ENCODE peak calls at places on chromosomes 13 and 19, in eight cellular contexts. One of them, this sample, is unnamed.

GRCh38 chr19:35059006-35059798 is 17.7 kb downstream of the HPN start:
- DNase-seq in lower lobe of right lung: peak; percentile 44
- DNase-seq in mucosa of descending colon: no peak
- DNase-seq in CD8-positive, alpha-beta T cell: no peak
- DNase-seq in GM13977: no peak
- DNase-seq in GM20000: no peak
- DNase-seq in WERI-Rb-1: no peak
- DNase-seq in brain microvascular endothelial cell: no peak
- DNase-seq in this sample: no peak

GRCh38 chr19:16285769-16286564 is 38.7 kb upstream of the KLF2 start:
- DNase-seq in lower lobe of right lung: peak; percentile 53
- DNase-seq in mucosa of descending colon: no peak
- DNase-seq in CD8-positive, alpha-beta T cell: no peak
- DNase-seq in GM13977: no peak
- DNase-seq in GM20000: no peak
- DNase-seq in WERI-Rb-1: no peak
- DNase-seq in brain microvascular endothelial cell: no peak
- DNase-seq in this sample: no peak

GRCh38 chr19:51501594-51502263 is at the start of gene SIGLEC12:
- DNase-seq in lower lobe of right lung: peak; percentile 71
- DNase-seq in mucosa of descending colon: no peak
- DNase-seq in CD8-positive, alpha-beta T cell: no peak
- DNase-seq in GM13977: no peak
- DNase-seq in GM20000: no peak
- DNase-seq in WERI-Rb-1: no peak
- DNase-seq in brain microvascular endothelial cell: no peak
- DNase-seq in this sample: no peak

GRCh38 chr13:53151692-53152421 is 123.2 kb downstream of the OLFM4 start:
- DNase-seq in lower lobe of right lung: no peak
- DNase-seq in mucosa of descending colon: no peak
- DNase-seq in CD8-positive, alpha-beta T cell: no peak
- DNase-seq in GM13977: peak; percentile 51
- DNase-seq in GM20000: peak; percentile 45
- DNase-seq in WERI-Rb-1: peak; percentile 41
- DNase-seq in brain microvascular endothelial cell: peak; percentile 2
- DNase-seq in this sample: no peak

GRCh38 chr19:2482354-2483038 is 6.6 kb downstream of the GADD45B start:
- DNase-seq in lower lobe of right lung: no peak
- DNase-seq in mucosa of descending colon: no peak
- DNase-seq in CD8-positive, alpha-beta T cell: no peak
- DNase-seq in GM13977: no peak
- DNase-seq in GM20000: no peak
- DNase-seq in WERI-Rb-1: no peak
- DNase-seq in brain microvascular endothelial cell: no peak
- DNase-seq in this sample: no peak

GRCh38 chr19:2235396-2236284 is 489 bp downstream of the PLEKHJ1 start:
- DNase-seq in lower lobe of right lung: peak; percentile 76
- DNase-seq in mucosa of descending colon: peak; percentile 86
- DNase-seq in CD8-positive, alpha-beta T cell: peak; percentile 19
- DNase-seq in GM13977: no peak
- DNase-seq in GM20000: no peak
- DNase-seq in WERI-Rb-1: peak; percentile 65
- DNase-seq in brain microvascular endothelial cell: no peak
- DNase-seq in this sample: no peak

GRCh38 chr19:50333737-50334617 is 4.8 kb upstream of the KCNC3 start:
- DNase-seq in lower lobe of right lung: peak; percentile 86
- DNase-seq in mucosa of descending colon: peak; percentile 90
- DNase-seq in CD8-positive, alpha-beta T cell: peak; percentile 76
- DNase-seq in GM13977: peak; percentile 89
- DNase-seq in GM20000: peak; percentile 88
- DNase-seq in WERI-Rb-1: peak; percentile 66
- DNase-seq in brain microvascular endothelial cell: no peak
- DNase-seq in this sample: no peak

GRCh38 chr19:14059093-14059480 is 2.8 kb downstream of the PALM3 start:
- DNase-seq in lower lobe of right lung: no peak
- DNase-seq in mucosa of descending colon: peak; percentile 52
- DNase-seq in CD8-positive, alpha-beta T cell: peak; percentile 25
- DNase-seq in GM13977: peak; percentile 85
- DNase-seq in GM20000: peak; percentile 86
- DNase-seq in WERI-Rb-1: peak; percentile 39
- DNase-seq in brain microvascular endothelial cell: no peak
- DNase-seq in this sample: no peak

GRCh38 chr19:10290876-10291553 is 1.3 kb downstream of the ICAM5 start:
- DNase-seq in lower lobe of right lung: peak; percentile 90
- DNase-seq in mucosa of descending colon: peak; percentile 73
- DNase-seq in CD8-positive, alpha-beta T cell: no peak
- DNase-seq in GM13977: peak; percentile 66
- DNase-seq in GM20000: peak; percentile 73
- DNase-seq in WERI-Rb-1: peak; percentile 80
- DNase-seq in brain microvascular endothelial cell: no peak
- DNase-seq in this sample: peak; percentile 52

GRCh38 chr13:77022341-77022740 is 4.6 kb downstream of the FBXL3 start:
- DNase-seq in lower lobe of right lung: no peak
- DNase-seq in mucosa of descending colon: no peak
- DNase-seq in CD8-positive, alpha-beta T cell: no peak
- DNase-seq in GM13977: no peak
- DNase-seq in GM20000: no peak
- DNase-seq in WERI-Rb-1: no peak
- DNase-seq in brain microvascular endothelial cell: peak; percentile 33
- DNase-seq in this sample: peak; percentile 28

GRCh38 chr13:33937373-33938087 is 119.6 kb downstream of the RFC3 start:
- DNase-seq in lower lobe of right lung: no peak
- DNase-seq in mucosa of descending colon: no peak
- DNase-seq in CD8-positive, alpha-beta T cell: no peak
- DNase-seq in GM13977: no peak
- DNase-seq in GM20000: no peak
- DNase-seq in WERI-Rb-1: no peak
- DNase-seq in brain microvascular endothelial cell: no peak
- DNase-seq in this sample: no peak

GRCh38 chr19:11223208-11223607 is 16.2 kb upstream of the ANGPTL8 start:
- DNase-seq in lower lobe of right lung: no peak
- DNase-seq in mucosa of descending colon: no peak
- DNase-seq in CD8-positive, alpha-beta T cell: no peak
- DNase-seq in GM13977: no peak
- DNase-seq in GM20000: no peak
- DNase-seq in WERI-Rb-1: no peak
- DNase-seq in brain microvascular endothelial cell: no peak
- DNase-seq in this sample: no peak

GRCh38 chr13:110070511-110071120 is 236.3 kb downstream of the COL4A1 start:
- DNase-seq in lower lobe of right lung: no peak
- DNase-seq in mucosa of descending colon: no peak
- DNase-seq in CD8-positive, alpha-beta T cell: no peak
- DNase-seq in GM13977: no peak
- DNase-seq in GM20000: no peak
- DNase-seq in WERI-Rb-1: no peak
- DNase-seq in brain microvascular endothelial cell: peak; percentile 55
- DNase-seq in this sample: peak; percentile 60

GRCh38 chr19:37953125-37953524 is 46.1 kb downstream of the SIPA1L3 start:
- DNase-seq in lower lobe of right lung: no peak
- DNase-seq in mucosa of descending colon: no peak
- DNase-seq in CD8-positive, alpha-beta T cell: no peak
- DNase-seq in GM13977: no peak
- DNase-seq in GM20000: no peak
- DNase-seq in WERI-Rb-1: no peak
- DNase-seq in brain microvascular endothelial cell: no peak
- DNase-seq in this sample: no peak

GRCh38 chr19:28706693-28707092 is 506.3 kb downstream of the UQCRFS1 start:
- DNase-seq in lower lobe of right lung: no peak
- DNase-seq in mucosa of descending colon: no peak
- DNase-seq in CD8-positive, alpha-beta T cell: no peak
- DNase-seq in GM13977: no peak
- DNase-seq in GM20000: no peak
- DNase-seq in WERI-Rb-1: no peak
- DNase-seq in brain microvascular endothelial cell: no peak
- DNase-seq in this sample: no peak

GRCh38 chr13:109096101-109096500 is 466.7 kb downstream of the MYO16 start:
- DNase-seq in lower lobe of right lung: no peak
- DNase-seq in mucosa of descending colon: no peak
- DNase-seq in CD8-positive, alpha-beta T cell: no peak
- DNase-seq in GM13977: no peak
- DNase-seq in GM20000: no peak
- DNase-seq in WERI-Rb-1: no peak
- DNase-seq in brain microvascular endothelial cell: peak; percentile 2
- DNase-seq in this sample: no peak

GRCh38 chr13:44311011-44311481 is 62.6 kb upstream of the SERP2 start:
- DNase-seq in lower lobe of right lung: peak; percentile 76
- DNase-seq in mucosa of descending colon: no peak
- DNase-seq in CD8-positive, alpha-beta T cell: no peak
- DNase-seq in GM13977: no peak
- DNase-seq in GM20000: no peak
- DNase-seq in WERI-Rb-1: no peak
- DNase-seq in brain microvascular endothelial cell: no peak
- DNase-seq in this sample: no peak

GRCh38 chr19:11530432-11530831 is 1.5 kb upstream of the ECSIT start:
- DNase-seq in lower lobe of right lung: peak; percentile 77
- DNase-seq in mucosa of descending colon: peak; percentile 83
- DNase-seq in CD8-positive, alpha-beta T cell: no peak
- DNase-seq in GM13977: no peak
- DNase-seq in GM20000: no peak
- DNase-seq in WERI-Rb-1: peak; percentile 86
- DNase-seq in brain microvascular endothelial cell: peak; percentile 77
- DNase-seq in this sample: peak; percentile 37

GRCh38 chr19:33510728-33511255 is 10.8 kb downstream of the PEPD start:
- DNase-seq in lower lobe of right lung: no peak
- DNase-seq in mucosa of descending colon: no peak
- DNase-seq in CD8-positive, alpha-beta T cell: no peak
- DNase-seq in GM13977: no peak
- DNase-seq in GM20000: no peak
- DNase-seq in WERI-Rb-1: no peak
- DNase-seq in brain microvascular endothelial cell: no peak
- DNase-seq in this sample: no peak

GRCh38 chr13:52734075-52734623 is 5.5 kb downstream of the CNMD start:
- DNase-seq in lower lobe of right lung: no peak
- DNase-seq in mucosa of descending colon: no peak
- DNase-seq in CD8-positive, alpha-beta T cell: no peak
- DNase-seq in GM13977: no peak
- DNase-seq in GM20000: no peak
- DNase-seq in WERI-Rb-1: no peak
- DNase-seq in brain microvascular endothelial cell: no peak
- DNase-seq in this sample: no peak

GRCh38 chr19:41354343-41354974 is 737 bp upstream of the TGFB1 start:
- DNase-seq in lower lobe of right lung: no peak
- DNase-seq in mucosa of descending colon: no peak
- DNase-seq in CD8-positive, alpha-beta T cell: no peak
- DNase-seq in GM13977: no peak
- DNase-seq in GM20000: no peak
- DNase-seq in WERI-Rb-1: no peak
- DNase-seq in brain microvascular endothelial cell: no peak
- DNase-seq in this sample: no peak
- TF ChIP-seq CTCF in lower lobe of right lung: no peak
- TF ChIP-seq CTCF in mucosa of descending colon: no peak
- TF ChIP-seq CTCF in CD8-positive, alpha-beta T cell: peak; percentile 6
- TF ChIP-seq CTCF in GM13977: no peak
- TF ChIP-seq CTCF in GM20000: no peak
- TF ChIP-seq CTCF in WERI-Rb-1: no peak
- TF ChIP-seq CTCF in brain microvascular endothelial cell: no peak
- TF ChIP-seq CTCF in this sample: peak; percentile 46

GRCh38 chr19:7933411-7933810 is 7.5 kb upstream of the CTXN1 start:
- DNase-seq in lower lobe of right lung: no peak
- DNase-seq in mucosa of descending colon: no peak
- DNase-seq in CD8-positive, alpha-beta T cell: no peak
- DNase-seq in GM13977: no peak
- DNase-seq in GM20000: no peak
- DNase-seq in WERI-Rb-1: no peak
- DNase-seq in brain microvascular endothelial cell: no peak
- DNase-seq in this sample: no peak
- TF ChIP-seq CTCF in lower lobe of right lung: peak; percentile 8
- TF ChIP-seq CTCF in mucosa of descending colon: no peak
- TF ChIP-seq CTCF in CD8-positive, alpha-beta T cell: no peak
- TF ChIP-seq CTCF in GM13977: peak; percentile 36
- TF ChIP-seq CTCF in GM20000: no peak
- TF ChIP-seq CTCF in WERI-Rb-1: peak; percentile 65
- TF ChIP-seq CTCF in brain microvascular endothelial cell: peak; percentile 60
- TF ChIP-seq CTCF in this sample: peak; percentile 68

DNA sequence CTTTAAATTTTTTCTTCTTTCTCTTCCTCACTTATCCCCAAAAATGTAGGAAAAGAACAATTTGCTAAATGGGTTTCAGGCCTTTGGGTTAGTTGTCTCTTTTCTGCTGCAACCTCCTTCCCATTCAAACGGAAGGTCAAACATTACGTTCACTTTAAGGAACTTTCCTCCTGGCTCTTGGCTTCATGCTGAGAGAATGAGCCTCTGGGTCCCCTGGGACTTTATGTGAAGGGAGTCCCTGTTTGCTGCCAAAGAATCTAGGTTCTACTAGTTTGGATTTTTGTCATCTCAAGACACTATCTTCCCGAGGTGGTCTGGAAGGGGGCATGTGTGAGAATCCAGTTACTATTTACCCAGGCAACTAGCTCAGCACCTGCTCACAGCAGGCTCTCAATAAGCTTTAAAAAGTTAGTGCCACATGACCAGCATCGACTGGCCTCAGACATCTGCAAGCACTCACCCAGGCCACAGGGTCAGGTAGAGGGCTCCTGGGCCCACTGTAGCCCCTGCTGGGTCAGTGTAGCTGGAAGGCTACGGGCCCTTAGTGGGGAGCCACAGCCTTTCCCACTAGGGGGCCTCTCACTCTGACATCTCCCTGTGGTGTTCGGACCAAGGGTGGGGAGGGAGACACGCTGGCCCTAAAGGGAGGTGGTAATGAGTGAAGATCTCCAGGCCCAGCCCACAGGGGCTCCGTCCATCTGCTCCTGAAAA is 40.5 kb downstream of the FAM124A start:
- DNase-seq in lower lobe of right lung: no peak
- DNase-seq in mucosa of descending colon: no peak
- DNase-seq in CD8-positive, alpha-beta T cell: no peak
- DNase-seq in GM13977: no peak
- DNase-seq in GM20000: no peak
- DNase-seq in WERI-Rb-1: peak; percentile 22
- DNase-seq in brain microvascular endothelial cell: no peak
- DNase-seq in this sample: no peak
- TF ChIP-seq CTCF in lower lobe of right lung: no peak
- TF ChIP-seq CTCF in mucosa of descending colon: no peak
- TF ChIP-seq CTCF in CD8-positive, alpha-beta T cell: no peak
- TF ChIP-seq CTCF in GM13977: peak; percentile 20
- TF ChIP-seq CTCF in GM20000: peak; percentile 4
- TF ChIP-seq CTCF in WERI-Rb-1: peak; percentile 38
- TF ChIP-seq CTCF in brain microvascular endothelial cell: peak; percentile 59
- TF ChIP-seq CTCF in this sample: peak; percentile 48

GRCh38 chr19:52570005-52570861 is at the start of gene ZNF701:
- DNase-seq in lower lobe of right lung: peak; percentile 97
- DNase-seq in mucosa of descending colon: peak; percentile 98
- DNase-seq in CD8-positive, alpha-beta T cell: peak; percentile 93
- DNase-seq in GM13977: peak; percentile 89
- DNase-seq in GM20000: peak; percentile 89
- DNase-seq in WERI-Rb-1: peak; percentile 94
- DNase-seq in brain microvascular endothelial cell: peak; percentile 94
- DNase-seq in this sample: peak; percentile 86
- TF ChIP-seq CTCF in lower lobe of right lung: peak; percentile 38
- TF ChIP-seq CTCF in mucosa of descending colon: peak; percentile 34
- TF ChIP-seq CTCF in CD8-positive, alpha-beta T cell: peak; percentile 30
- TF ChIP-seq CTCF in GM13977: no peak
- TF ChIP-seq CTCF in GM20000: no peak
- TF ChIP-seq CTCF in WERI-Rb-1: no peak
- TF ChIP-seq CTCF in brain microvascular endothelial cell: peak; percentile 32
- TF ChIP-seq CTCF in this sample: peak; percentile 68

GRCh38 chr19:6238643-6239281 is 41.0 kb downstream of the MLLT1 start:
- DNase-seq in lower lobe of right lung: peak; percentile 50
- DNase-seq in mucosa of descending colon: peak; percentile 28
- DNase-seq in CD8-positive, alpha-beta T cell: no peak
- DNase-seq in GM13977: no peak
- DNase-seq in GM20000: no peak
- DNase-seq in WERI-Rb-1: no peak
- DNase-seq in brain microvascular endothelial cell: no peak
- DNase-seq in this sample: no peak
- TF ChIP-seq CTCF in lower lobe of right lung: no peak
- TF ChIP-seq CTCF in mucosa of descending colon: no peak
- TF ChIP-seq CTCF in CD8-positive, alpha-beta T cell: no peak
- TF ChIP-seq CTCF in GM13977: no peak
- TF ChIP-seq CTCF in GM20000: no peak
- TF ChIP-seq CTCF in WERI-Rb-1: no peak
- TF ChIP-seq CTCF in brain microvascular endothelial cell: no peak
- TF ChIP-seq CTCF in this sample: no peak

GRCh38 chr13:97574926-97575325 is 141.0 kb downstream of the RAP2A start:
- DNase-seq in lower lobe of right lung: no peak
- DNase-seq in mucosa of descending colon: peak; percentile 57
- DNase-seq in CD8-positive, alpha-beta T cell: no peak
- DNase-seq in GM13977: peak; percentile 18
- DNase-seq in GM20000: peak; percentile 35
- DNase-seq in WERI-Rb-1: peak; percentile 85
- DNase-seq in brain microvascular endothelial cell: peak; percentile 19
- DNase-seq in this sample: peak; percentile 39
- TF ChIP-seq CTCF in lower lobe of right lung: peak; percentile 37
- TF ChIP-seq CTCF in mucosa of descending colon: no peak
- TF ChIP-seq CTCF in CD8-positive, alpha-beta T cell: no peak
- TF ChIP-seq CTCF in GM13977: peak; percentile 59
- TF ChIP-seq CTCF in GM20000: peak; percentile 22
- TF ChIP-seq CTCF in WERI-Rb-1: peak; percentile 98
- TF ChIP-seq CTCF in brain microvascular endothelial cell: peak; percentile 67
- TF ChIP-seq CTCF in this sample: peak; percentile 62

This sample was measured in HFFc6.